ENCODE peak calls at places on chromosome X, in six cellular contexts. One of them, this sample, is unnamed. For H3K36me3, the result is how much of the 10 kb centered on the place peaks cover.

GRCh38 chrX:127030011-127030738 is 210.6 kb downstream of the PRR32 start:
- DNase-seq in OCI-LY7: no peak
- DNase-seq in Peyer's patch: no peak
- DNase-seq in mesenchymal stem cell: no peak
- DNase-seq in upper lobe of left lung: no peak
- DNase-seq in CD4-positive, alpha-beta memory T cell: no peak
- DNase-seq in this sample: no peak

GRCh38 chrX:83160096-83160495 is 348.0 kb upstream of the POU3F4 start:
- DNase-seq in OCI-LY7: no peak
- DNase-seq in Peyer's patch: no peak
- DNase-seq in mesenchymal stem cell: no peak
- DNase-seq in upper lobe of left lung: no peak
- DNase-seq in CD4-positive, alpha-beta memory T cell: no peak
- DNase-seq in this sample: no peak

GRCh38 chrX:73855546-73855945 is 292.5 kb downstream of the CHIC1 start:
- DNase-seq in OCI-LY7: peak
- DNase-seq in Peyer's patch: peak
- DNase-seq in mesenchymal stem cell: peak
- DNase-seq in upper lobe of left lung: no peak
- DNase-seq in CD4-positive, alpha-beta memory T cell: peak
- DNase-seq in this sample: peak

GRCh38 chrX:37350034-37350365 is 836 bp downstream of the PRRG1 start:
- DNase-seq in OCI-LY7: no peak
- DNase-seq in Peyer's patch: no peak
- DNase-seq in mesenchymal stem cell: peak
- DNase-seq in upper lobe of left lung: no peak
- DNase-seq in CD4-positive, alpha-beta memory T cell: no peak
- DNase-seq in this sample: no peak

GRCh38 chrX:109472939-109473713 is 8.8 kb downstream of the GUCY2F start:
- DNase-seq in OCI-LY7: peak
- DNase-seq in Peyer's patch: no peak
- DNase-seq in mesenchymal stem cell: no peak
- DNase-seq in upper lobe of left lung: no peak
- DNase-seq in CD4-positive, alpha-beta memory T cell: no peak
- DNase-seq in this sample: no peak

GRCh38 chrX:68936608-68937007 is 107.8 kb downstream of the EFNB1 start:
- DNase-seq in OCI-LY7: no peak
- DNase-seq in Peyer's patch: no peak
- DNase-seq in mesenchymal stem cell: peak
- DNase-seq in upper lobe of left lung: no peak
- DNase-seq in CD4-positive, alpha-beta memory T cell: no peak
- DNase-seq in this sample: no peak

GRCh38 chrX:151970661-151971060 is 3.8 kb downstream of the GABRE start:
- DNase-seq in OCI-LY7: no peak
- DNase-seq in Peyer's patch: peak
- DNase-seq in mesenchymal stem cell: peak
- DNase-seq in upper lobe of left lung: no peak
- DNase-seq in CD4-positive, alpha-beta memory T cell: no peak
- DNase-seq in this sample: no peak

GRCh38 chrX:17919896-17920446 is 58.9 kb upstream of the RAI2 start:
- DNase-seq in OCI-LY7: no peak
- DNase-seq in Peyer's patch: no peak
- DNase-seq in mesenchymal stem cell: no peak
- DNase-seq in upper lobe of left lung: no peak
- DNase-seq in CD4-positive, alpha-beta memory T cell: no peak
- DNase-seq in this sample: no peak

GRCh38 chrX:154802838-154803410 is 2.4 kb downstream of the MPP1 start:
- DNase-seq in OCI-LY7: no peak
- DNase-seq in Peyer's patch: no peak
- DNase-seq in mesenchymal stem cell: no peak
- DNase-seq in upper lobe of left lung: no peak
- DNase-seq in CD4-positive, alpha-beta memory T cell: no peak
- DNase-seq in this sample: no peak

GRCh38 chrX:55098691-55099090 is 9.9 kb downstream of the PAGE2 start:
- DNase-seq in OCI-LY7: no peak
- DNase-seq in Peyer's patch: no peak
- DNase-seq in mesenchymal stem cell: no peak
- DNase-seq in upper lobe of left lung: no peak
- DNase-seq in CD4-positive, alpha-beta memory T cell: no peak
- DNase-seq in this sample: no peak

GRCh38 chrX:129980540-129981206 is 1.8 kb upstream of the BCORL1 start:
- DNase-seq in OCI-LY7: no peak
- DNase-seq in Peyer's patch: peak
- DNase-seq in mesenchymal stem cell: no peak
- DNase-seq in upper lobe of left lung: peak
- DNase-seq in CD4-positive, alpha-beta memory T cell: no peak
- DNase-seq in this sample: no peak

GRCh38 chrX:49037883-49038475 is 5.2 kb downstream of the TFE3 start:
- DNase-seq in OCI-LY7: no peak
- DNase-seq in Peyer's patch: no peak
- DNase-seq in mesenchymal stem cell: peak
- DNase-seq in upper lobe of left lung: peak
- DNase-seq in CD4-positive, alpha-beta memory T cell: no peak
- DNase-seq in this sample: no peak

GRCh38 chrX:253451-254297 is 27.5 kb upstream of the PLCXD1 start:
- DNase-seq in OCI-LY7: no peak
- DNase-seq in Peyer's patch: no peak
- DNase-seq in mesenchymal stem cell: no peak
- DNase-seq in upper lobe of left lung: no peak
- DNase-seq in CD4-positive, alpha-beta memory T cell: no peak
- DNase-seq in this sample: no peak

GRCh38 chrX:37726346-37726745 is 40.8 kb downstream of the XK start:
- DNase-seq in OCI-LY7: no peak
- DNase-seq in Peyer's patch: no peak
- DNase-seq in mesenchymal stem cell: no peak
- DNase-seq in upper lobe of left lung: no peak
- DNase-seq in CD4-positive, alpha-beta memory T cell: no peak
- DNase-seq in this sample: no peak

GRCh38 chrX:119218198-119218597 is 17.9 kb upstream of the PGRMC1 start:
- DNase-seq in OCI-LY7: peak
- DNase-seq in Peyer's patch: no peak
- DNase-seq in mesenchymal stem cell: no peak
- DNase-seq in upper lobe of left lung: no peak
- DNase-seq in CD4-positive, alpha-beta memory T cell: no peak
- DNase-seq in this sample: no peak

GRCh38 chrX:75156537-75156945 is 458 bp upstream of the ABCB7 start:
- DNase-seq in OCI-LY7: no peak
- DNase-seq in Peyer's patch: no peak
- DNase-seq in mesenchymal stem cell: peak
- DNase-seq in upper lobe of left lung: no peak
- DNase-seq in CD4-positive, alpha-beta memory T cell: peak
- DNase-seq in this sample: no peak

GRCh38 chrX:47193475-47194241 is at the start of gene UBA1:
- DNase-seq in OCI-LY7: peak
- DNase-seq in Peyer's patch: peak
- DNase-seq in mesenchymal stem cell: peak
- DNase-seq in upper lobe of left lung: peak
- DNase-seq in CD4-positive, alpha-beta memory T cell: peak
- DNase-seq in this sample: peak

GRCh38 chrX:47190445-47191269 is 3.0 kb upstream of the UBA1 start:
- DNase-seq in OCI-LY7: peak
- DNase-seq in Peyer's patch: peak
- DNase-seq in mesenchymal stem cell: peak
- DNase-seq in upper lobe of left lung: peak
- DNase-seq in CD4-positive, alpha-beta memory T cell: peak
- DNase-seq in this sample: peak

GRCh38 chrX:47189906-47190305 is 3.7 kb upstream of the UBA1 start:
- DNase-seq in OCI-LY7: no peak
- DNase-seq in Peyer's patch: no peak
- DNase-seq in mesenchymal stem cell: no peak
- DNase-seq in upper lobe of left lung: no peak
- DNase-seq in CD4-positive, alpha-beta memory T cell: no peak
- DNase-seq in this sample: no peak

GRCh38 chrX:47191331-47191730 is 2.3 kb upstream of the UBA1 start:
- DNase-seq in OCI-LY7: peak
- DNase-seq in Peyer's patch: peak
- DNase-seq in mesenchymal stem cell: peak
- DNase-seq in upper lobe of left lung: no peak
- DNase-seq in CD4-positive, alpha-beta memory T cell: peak
- DNase-seq in this sample: no peak

GRCh38 chrX:47191806-47192401 is 1.7 kb upstream of the UBA1 start:
- DNase-seq in OCI-LY7: peak
- DNase-seq in Peyer's patch: no peak
- DNase-seq in mesenchymal stem cell: no peak
- DNase-seq in upper lobe of left lung: no peak
- DNase-seq in CD4-positive, alpha-beta memory T cell: no peak
- DNase-seq in this sample: no peak
- H3K27ac ChIP-seq in OCI-LY7: peak
- H3K27ac ChIP-seq in Peyer's patch: no peak
- H3K27ac ChIP-seq in mesenchymal stem cell: no peak
- H3K27ac ChIP-seq in upper lobe of left lung: no peak
- H3K27ac ChIP-seq in CD4-positive, alpha-beta memory T cell: peak
- H3K27ac ChIP-seq in this sample: no peak

GRCh38 chrX:136865270-136866168 is 15.0 kb downstream of the RBMX start:
- DNase-seq in OCI-LY7: no peak
- DNase-seq in Peyer's patch: no peak
- DNase-seq in mesenchymal stem cell: no peak
- DNase-seq in upper lobe of left lung: no peak
- DNase-seq in CD4-positive, alpha-beta memory T cell: no peak
- DNase-seq in this sample: no peak
- H3K36me3 ChIP-seq in OCI-LY7: half or more
- H3K36me3 ChIP-seq in Peyer's patch: under half
- H3K36me3 ChIP-seq in mesenchymal stem cell: half or more
- H3K36me3 ChIP-seq in upper lobe of left lung: under half
- H3K36me3 ChIP-seq in CD4-positive, alpha-beta memory T cell: under half
- H3K36me3 ChIP-seq in this sample: under half

DNA sequence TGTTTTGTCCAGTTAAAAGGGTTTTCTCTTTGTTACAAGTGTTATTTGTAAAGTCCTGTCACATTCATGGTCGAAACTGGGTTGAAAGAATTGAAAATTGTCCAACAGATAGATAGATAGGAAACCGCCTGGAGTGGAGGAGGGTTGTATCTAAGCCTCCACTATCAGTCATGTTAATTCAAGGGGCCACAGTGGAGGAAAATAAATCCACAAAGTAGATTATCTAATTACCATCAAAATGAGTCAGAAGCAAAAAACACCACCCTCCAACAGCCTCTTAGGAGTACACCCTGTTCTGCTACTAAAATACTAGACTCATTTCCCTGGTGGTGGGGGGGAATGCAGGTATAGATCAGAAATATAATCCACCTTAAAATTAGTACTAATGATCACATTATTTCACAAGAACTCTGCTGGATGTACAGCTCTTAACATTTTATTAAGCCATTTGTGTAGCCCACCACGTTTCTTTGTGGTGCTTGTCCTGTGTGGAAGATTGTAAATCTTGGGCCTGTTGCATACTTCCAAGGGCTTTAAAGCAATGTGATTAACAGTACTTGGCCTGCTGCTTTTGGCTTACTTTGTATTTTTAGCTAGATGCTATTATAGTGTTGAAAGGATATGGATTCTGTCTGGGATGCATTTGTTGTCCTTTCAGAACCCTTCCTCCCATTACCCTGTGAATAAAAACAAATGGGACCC is 26.8 kb downstream of the RBBP7 start:
- DNase-seq in OCI-LY7: no peak
- DNase-seq in Peyer's patch: no peak
- DNase-seq in mesenchymal stem cell: no peak
- DNase-seq in upper lobe of left lung: no peak
- DNase-seq in CD4-positive, alpha-beta memory T cell: no peak
- DNase-seq in this sample: no peak
- H3K27ac ChIP-seq in OCI-LY7: no peak
- H3K27ac ChIP-seq in Peyer's patch: no peak
- H3K27ac ChIP-seq in mesenchymal stem cell: no peak
- H3K27ac ChIP-seq in upper lobe of left lung: no peak
- H3K27ac ChIP-seq in CD4-positive, alpha-beta memory T cell: no peak
- H3K27ac ChIP-seq in this sample: no peak

GRCh38 chrX:47171996-47172395 is 21.6 kb upstream of the UBA1 start:
- DNase-seq in OCI-LY7: no peak
- DNase-seq in Peyer's patch: peak
- DNase-seq in mesenchymal stem cell: no peak
- DNase-seq in upper lobe of left lung: no peak
- DNase-seq in CD4-positive, alpha-beta memory T cell: no peak
- DNase-seq in this sample: no peak
- H3K36me3 ChIP-seq in OCI-LY7: under half
- H3K36me3 ChIP-seq in Peyer's patch: under half
- H3K36me3 ChIP-seq in mesenchymal stem cell: half or more
- H3K36me3 ChIP-seq in upper lobe of left lung: half or more
- H3K36me3 ChIP-seq in CD4-positive, alpha-beta memory T cell: under half
- H3K36me3 ChIP-seq in this sample: under half

GRCh38 chrX:136752796-136753195 is 27.9 kb downstream of the ARHGEF6 start:
- DNase-seq in OCI-LY7: no peak
- DNase-seq in Peyer's patch: no peak
- DNase-seq in mesenchymal stem cell: no peak
- DNase-seq in upper lobe of left lung: no peak
- DNase-seq in CD4-positive, alpha-beta memory T cell: no peak
- DNase-seq in this sample: no peak

GRCh38 chrX:136750364-136750763 is 30.4 kb downstream of the ARHGEF6 start:
- DNase-seq in OCI-LY7: no peak
- DNase-seq in Peyer's patch: no peak
- DNase-seq in mesenchymal stem cell: no peak
- DNase-seq in upper lobe of left lung: no peak
- DNase-seq in CD4-positive, alpha-beta memory T cell: no peak
- DNase-seq in this sample: no peak

GRCh38 chrX:136759968-136760367 is 20.8 kb downstream of the ARHGEF6 start:
- DNase-seq in OCI-LY7: peak
- DNase-seq in Peyer's patch: no peak
- DNase-seq in mesenchymal stem cell: no peak
- DNase-seq in upper lobe of left lung: no peak
- DNase-seq in CD4-positive, alpha-beta memory T cell: no peak
- DNase-seq in this sample: no peak

GRCh38 chrX:136754641-136755040 is 26.1 kb downstream of the ARHGEF6 start:
- DNase-seq in OCI-LY7: no peak
- DNase-seq in Peyer's patch: no peak
- DNase-seq in mesenchymal stem cell: no peak
- DNase-seq in upper lobe of left lung: no peak
- DNase-seq in CD4-positive, alpha-beta memory T cell: no peak
- DNase-seq in this sample: no peak

DNA sequence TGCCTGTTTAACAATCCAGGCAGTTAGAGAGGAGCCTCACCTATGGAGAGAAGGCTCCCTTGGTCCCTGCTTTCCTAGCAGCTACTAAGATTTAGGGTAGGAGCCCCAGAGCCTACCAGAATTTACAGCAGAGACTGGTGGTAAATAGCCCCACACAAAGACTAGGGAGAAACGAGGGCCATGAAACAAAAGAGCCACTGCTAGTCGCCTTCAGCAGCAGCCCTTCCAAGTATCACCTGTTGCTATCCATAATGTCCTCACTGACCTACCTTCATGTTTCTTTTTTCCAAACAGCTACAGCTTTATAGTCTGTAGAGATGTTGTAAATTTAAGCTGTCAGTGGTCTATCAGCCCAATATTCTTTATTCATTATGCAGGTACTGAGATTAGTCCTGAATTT is 25.3 kb downstream of the ARHGEF6 start:
- DNase-seq in OCI-LY7: no peak
- DNase-seq in Peyer's patch: no peak
- DNase-seq in mesenchymal stem cell: no peak
- DNase-seq in upper lobe of left lung: no peak
- DNase-seq in CD4-positive, alpha-beta memory T cell: no peak
- DNase-seq in this sample: no peak
- H3K27ac ChIP-seq in OCI-LY7: no peak
- H3K27ac ChIP-seq in Peyer's patch: no peak
- H3K27ac ChIP-seq in mesenchymal stem cell: no peak
- H3K27ac ChIP-seq in upper lobe of left lung: no peak
- H3K27ac ChIP-seq in CD4-positive, alpha-beta memory T cell: no peak
- H3K27ac ChIP-seq in this sample: no peak